ENCODE peak calls at places on chromosome 21, in ten cellular contexts. M, B, P, Z, A, D, I, V, F and C are unnamed samples.

GRCh38 chr21:45821315-45822001 is 160.1 kb upstream of the COL6A1 start:
- DNase-seq in F (no peak), B (no peak), V (no peak), P (no peak), D (no peak), M (no peak), Z (no peak), I (no peak), A (no peak), C (no peak)

GRCh38 chr21:34320006-34320405 is 43.8 kb upstream of the KCNE2 start:
- DNase-seq in B (no peak), F (no peak), I (no peak), M (no peak), V (no peak), Z (no peak), P (no peak), D (no peak), A (no peak), C (no peak)

GRCh38 chr21:41098481-41098880 is 69.5 kb upstream of the BACE2 start:
- DNase-seq in I (peak), D (no peak), V (no peak), A (no peak), F (no peak), Z (no peak), P (no peak), M (no peak), B (no peak), C (no peak)

GRCh38 chr21:17492415-17493168 is 20.3 kb upstream of the CXADR start:
- DNase-seq in I (peak), B (no peak), M (no peak), A (no peak), P (no peak), F (no peak), V (peak), Z (no peak), D (no peak), C (no peak)

GRCh38 chr21:41769106-41769505 is 2.3 kb upstream of the RIPK4 start:
- DNase-seq in F (no peak), M (no peak), D (no peak), B (no peak), P (no peak), V (no peak), Z (no peak), A (no peak), I (no peak), C (no peak)

GRCh38 chr21:33750017-33750416 is 107.7 kb downstream of the ITSN1 start:
- DNase-seq in M (peak), P (no peak), Z (no peak), B (no peak), V (no peak), I (peak), A (no peak), D (no peak), F (no peak), C (no peak)

GRCh38 chr21:35035581-35035980 is 13.5 kb downstream of the RUNX1 start:
- DNase-seq in D (no peak), P (no peak), F (no peak), Z (no peak), A (no peak), V (no peak), I (no peak), M (no peak), B (no peak), C (no peak)

GRCh38 chr21:34916446-34916845 is 132.7 kb downstream of the RUNX1 start:
- DNase-seq in F (peak), M (no peak), D (no peak), B (no peak), I (peak), V (no peak), A (no peak), P (no peak), Z (no peak), C (no peak)

GRCh38 chr21:32611471-32611997 is 643 bp downstream of the CFAP298 start:
- DNase-seq in D (no peak), M (no peak), Z (no peak), B (peak), P (no peak), F (peak), V (peak), I (peak), A (peak), C (peak)

GRCh38 chr21:35819134-35819533 is 241.2 kb downstream of the SETD4 start:
- DNase-seq in P (no peak), F (no peak), A (no peak), V (no peak), D (no peak), M (no peak), Z (no peak), I (no peak), B (no peak), C (no peak)

GRCh38 chr21:44969965-44970755 is 30.3 kb downstream of the SLX9 start:
- DNase-seq in F (peak), Z (no peak), D (peak), P (no peak), B (peak), I (peak), A (no peak), M (no peak), V (peak), C (no peak)

DNA sequence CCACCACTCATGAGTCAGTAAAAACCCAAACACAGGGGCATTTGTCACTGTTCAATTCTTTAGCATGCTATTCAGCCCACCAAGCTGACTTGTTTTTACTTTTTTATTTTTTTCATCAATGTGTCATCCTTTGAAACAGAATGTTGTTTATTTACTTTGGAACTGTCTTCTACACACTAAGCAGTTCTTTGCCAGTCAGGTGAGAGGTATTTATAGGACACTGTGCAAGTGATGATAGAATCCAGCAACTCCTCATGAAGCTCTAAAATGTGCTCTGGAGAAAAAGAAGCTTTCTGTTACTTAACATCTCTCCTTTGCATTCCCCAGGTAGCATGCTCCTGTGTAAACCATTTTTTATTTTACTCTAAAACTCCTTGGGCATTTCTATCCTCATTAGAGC is 582.0 kb upstream of the TMPRSS15 start:
- DNase-seq in B (no peak), M (no peak), I (no peak), F (no peak), A (no peak), V (no peak), D (no peak), Z (no peak), P (no peak), C (no peak)
- TF ChIP-seq CTCF in B (no peak), M (no peak), I (no peak), F (no peak), A (no peak), V (no peak), D (no peak), Z (no peak), P (no peak), C (no peak)

DNA sequence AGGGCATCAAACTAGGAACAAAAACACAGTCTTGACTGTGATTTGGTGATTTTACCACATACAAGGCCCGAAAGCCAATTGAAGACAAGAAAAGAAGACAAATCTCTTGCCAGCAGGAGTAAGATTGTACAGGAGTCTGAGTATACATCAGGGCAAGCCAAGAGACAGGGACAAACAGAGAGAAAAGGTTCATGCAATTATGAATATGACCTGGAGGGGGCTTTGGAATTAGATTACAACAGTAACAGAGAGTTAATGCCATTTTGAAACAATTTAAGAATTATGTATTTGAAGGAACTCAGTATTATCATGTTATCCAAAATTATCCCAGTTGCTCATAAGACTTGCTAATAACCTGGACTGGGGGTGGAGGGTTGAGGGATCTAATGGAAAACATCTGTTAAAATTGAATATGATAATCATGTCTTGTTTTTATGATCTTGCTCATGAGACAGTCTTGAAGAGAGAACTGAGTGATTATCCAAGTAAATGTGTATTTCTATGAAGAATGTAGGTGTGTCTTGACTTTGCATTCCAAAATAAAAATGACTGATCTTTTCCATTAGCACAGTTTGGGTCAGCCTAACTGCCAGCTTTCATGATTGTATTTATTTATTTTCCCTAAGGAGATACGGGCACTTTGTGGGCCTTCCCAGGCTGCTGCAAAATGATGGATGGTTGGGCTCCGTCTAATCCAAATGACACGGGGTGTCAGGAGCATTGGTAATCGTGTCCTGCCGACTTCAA is 117.7 kb downstream of the ERG start:
- DNase-seq in F (peak), A (no peak), B (no peak), M (no peak), I (peak), D (no peak), V (peak), P (no peak), Z (peak), C (no peak)
- TF ChIP-seq CTCF in F (peak), A (peak), B (no peak), M (peak), I (peak), D (no peak), V (no peak), P (peak), Z (peak), C (no peak)

GRCh38 chr21:38123626-38124025 is 133.2 kb upstream of the KCNJ15 start:
- DNase-seq in F (no peak), D (no peak), A (no peak), V (no peak), B (no peak), M (no peak), P (no peak), Z (no peak), I (no peak), C (no peak)

GRCh38 chr21:38129711-38130110 is 127.1 kb upstream of the KCNJ15 start:
- DNase-seq in A (no peak), M (no peak), F (no peak), Z (no peak), I (no peak), V (no peak), B (no peak), D (no peak), P (no peak), C (no peak)

GRCh38 chr21:38120984-38121855 is 135.6 kb upstream of the KCNJ15 start:
- DNase-seq in F (no peak), D (no peak), I (no peak), V (no peak), M (no peak), A (no peak), B (no peak), P (no peak), Z (no peak), C (no peak)

GRCh38 chr21:38121888-38122705 is 134.7 kb upstream of the KCNJ15 start:
- DNase-seq in P (no peak), V (peak), M (no peak), A (no peak), F (no peak), D (no peak), B (no peak), Z (no peak), I (no peak), C (no peak)

GRCh38 chr21:38126677-38127271 is 130.0 kb upstream of the KCNJ15 start:
- DNase-seq in V (peak), I (peak), A (peak), D (peak), P (peak), Z (peak), B (peak), M (peak), F (peak), C (peak)
- TF ChIP-seq CTCF in V (peak), I (peak), A (peak), D (no peak), P (peak), Z (peak), B (peak), M (peak), F (peak), C (peak)

GRCh38 chr21:37571442-37571841 is 204.9 kb downstream of the DYRK1A start:
- DNase-seq in F (no peak), A (no peak), D (no peak), V (no peak), P (no peak), M (no peak), Z (no peak), I (no peak), B (no peak), C (no peak)
- TF ChIP-seq CTCF in F (no peak), A (no peak), D (no peak), V (no peak), P (no peak), M (no peak), Z (no peak), I (no peak), B (no peak), C (no peak)

DNA sequence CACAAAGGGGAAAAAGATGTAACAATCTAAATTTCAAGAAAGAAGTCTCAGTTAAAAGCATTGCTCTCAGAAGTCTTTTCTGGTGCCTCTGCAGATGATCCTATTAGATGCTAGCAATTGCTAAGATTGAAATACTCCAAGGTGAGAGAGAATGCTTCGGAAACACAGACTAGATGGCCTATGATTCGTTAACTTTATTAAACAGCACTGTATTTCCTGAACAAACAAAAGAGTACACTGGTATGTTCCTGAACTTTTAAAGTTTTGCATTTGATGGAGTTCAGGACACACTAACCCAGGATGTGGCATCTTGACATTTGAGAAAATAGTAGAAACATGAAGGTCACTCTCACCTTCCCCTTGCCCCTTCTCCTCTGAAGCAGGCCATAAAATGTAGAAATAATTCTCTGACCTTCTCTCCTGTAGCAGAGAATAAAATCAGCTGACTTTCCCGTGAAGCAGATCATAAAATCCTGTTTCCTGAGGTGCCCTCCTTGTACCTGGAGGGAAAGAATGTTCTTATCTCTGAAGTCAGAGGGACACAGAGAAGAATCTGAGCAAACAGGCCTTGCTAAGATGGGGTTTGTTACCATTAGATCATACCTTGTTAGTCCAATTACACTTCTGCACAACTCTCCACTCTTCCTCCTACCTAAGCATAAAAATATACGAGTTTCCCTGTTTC is 142.9 kb upstream of the USP25 start:
- DNase-seq in V (no peak), Z (no peak), P (no peak), I (no peak), F (no peak), A (no peak), M (no peak), B (no peak), D (no peak), C (no peak)
- TF ChIP-seq CTCF in V (no peak), Z (no peak), P (no peak), I (no peak), F (no peak), A (no peak), M (no peak), B (no peak), D (no peak), C (no peak)

DNA sequence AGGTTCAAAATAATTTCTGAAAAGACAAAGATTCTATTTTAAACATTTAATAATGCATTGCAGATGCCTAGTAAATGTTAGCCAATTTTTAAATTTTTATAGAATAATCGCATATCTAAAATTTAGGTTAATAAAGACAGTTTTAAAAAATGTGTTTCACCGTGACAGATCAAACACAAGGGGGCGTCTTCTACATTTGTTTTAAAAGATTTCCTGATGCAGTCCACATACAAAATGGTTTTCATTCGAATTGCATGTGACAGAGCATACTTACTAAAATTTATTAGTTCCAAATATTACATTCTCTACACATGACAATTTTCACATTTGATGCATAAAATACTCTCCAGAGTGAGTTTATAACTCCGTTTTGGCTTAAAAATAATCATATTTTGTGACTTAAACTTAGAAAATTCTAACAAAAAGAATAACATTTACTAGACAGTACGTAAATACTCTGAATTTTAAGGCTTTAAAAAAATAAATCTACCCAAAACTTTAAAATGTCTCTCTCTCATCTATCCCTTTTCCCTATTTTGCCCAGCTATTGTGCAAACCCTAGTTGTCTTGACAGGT is 75.5 kb downstream of the ADAMTS1 start:
- DNase-seq in B (no peak), A (no peak), M (no peak), D (no peak), V (peak), F (peak), P (no peak), I (peak), Z (peak), C (no peak)
- TF ChIP-seq CTCF in B (peak), A (peak), M (peak), D (peak), V (peak), F (peak), P (peak), I (peak), Z (no peak), C (no peak)